ENCODE peak calls at places on chromosomes 6 and 20, in seven cellular contexts. R is activated naive CD8-positive, alpha-beta T cell treated with anti-CD3 and anti-CD28 coated beads, Interleukin-2, amount 50 U/mL, for 16 hours; L is GM20000; G is GM03348; W is activated naive CD4-positive, alpha-beta T cell treated with anti-CD3 and anti-CD28 coated beads, Interleukin-2, amount 10 ng/mL, durations not matched to agents 7 days and 5 days; N is retina; O is effector memory CD8-positive, alpha-beta T cell. V is an unnamed sample.

GRCh38 chr6:150652848-150653613 is 53.3 kb downstream of the PLEKHG1 start:
- DNase-seq in G (no peak), O (no peak), W (no peak), R (no peak), N (no peak), L (no peak), V (no peak)

GRCh38 chr6:126380072-126380583 is 40.2 kb downstream of the CENPW start:
- DNase-seq in R (no peak), O (no peak), G (no peak), N (no peak), L (no peak), W (no peak), V (no peak)

GRCh38 chr20:44540834-44541233 is 19.0 kb upstream of the SERINC3 start:
- DNase-seq in R (no peak), O (no peak), N (no peak), L (no peak), W (no peak), G (peak; percentile 52), V (peak; percentile 66)

GRCh38 chr6:107695061-107695715 is 128.9 kb downstream of the SCML4 start:
- DNase-seq in N (no peak), O (no peak), R (no peak), W (no peak), L (no peak), G (no peak), V (no peak)

GRCh38 chr6:118451839-118452238 is 96.3 kb upstream of the PLN start:
- DNase-seq in O (no peak), R (no peak), W (no peak), L (no peak), G (no peak), N (no peak), V (no peak)

GRCh38 chr20:61220131-61220530 is 31.9 kb upstream of the CDH4 start:
- DNase-seq in R (no peak), W (no peak), O (no peak), L (no peak), N (no peak), G (no peak), V (no peak)

GRCh38 chr6:165110871-165111270 is 198.5 kb downstream of the C6orf118 start:
- DNase-seq in R (no peak), O (no peak), W (no peak), N (no peak), G (no peak), L (no peak), V (no peak)

GRCh38 chr6:72977114-72977513 is 248.2 kb downstream of the KHDC1L start:
- DNase-seq in O (no peak), N (no peak), L (peak; percentile 36), R (no peak), W (no peak), G (no peak), V (no peak)

GRCh38 chr6:128606611-128607010 is 86.2 kb upstream of the PTPRK start:
- DNase-seq in O (no peak), N (no peak), W (no peak), L (no peak), R (no peak), G (no peak), V (no peak)

GRCh38 chr20:63108247-63108646 is 101.5 kb upstream of the BHLHE23 start:
- DNase-seq in G (no peak), O (no peak), W (no peak), R (no peak), N (no peak), L (no peak), V (no peak)

GRCh38 chr6:50716887-50717509 is 3.7 kb downstream of the TFAP2D start:
- DNase-seq in O (no peak), N (peak; percentile 50), L (no peak), G (no peak), W (no peak), R (no peak), V (peak; percentile 17)